ENCODE peak calls at places on chromosome 19, in eight cellular contexts. F is CD4-positive, alpha-beta T cell; Y is psoas muscle; L is endothelial cell of umbilical vein; S is heart right ventricle; H is fibroblast of lung; X is foreskin fibroblast; A is LoVo. O is an unnamed sample.

GRCh38 chr19:13842294-13843103 is 34.4 kb upstream of the NANOS3 start:
- DNase-seq in F (peak), Y (peak), L (peak), S (peak), H (peak), X (peak), A (peak), O (no peak)

GRCh38 chr19:3073159-3073563 is 10.9 kb upstream of the TLE5 start:
- DNase-seq in F (no peak), Y (peak), L (peak), S (no peak), H (peak), X (peak), A (no peak), O (no peak)

GRCh38 chr19:50020481-50020880 is 4.7 kb downstream of the VRK3 start:
- DNase-seq in F (no peak), Y (no peak), L (peak), S (no peak), H (peak), X (no peak), A (no peak), O (no peak)

GRCh38 chr19:49361438-49362047 is 673 bp downstream of the TEAD2 start:
- DNase-seq in F (no peak), Y (peak), L (peak), S (peak), H (peak), X (peak), A (no peak), O (no peak)

GRCh38 chr19:4624733-4625362 is 14.5 kb upstream of the TNFAIP8L1 start:
- DNase-seq in F (no peak), Y (no peak), L (peak), S (no peak), H (no peak), X (no peak), A (peak), O (no peak)

GRCh38 chr19:46785054-46785979 is 3.1 kb downstream of the SLC1A5 start:
- DNase-seq in F (no peak), Y (no peak), L (no peak), S (no peak), H (no peak), X (no peak), A (no peak), O (no peak)

GRCh38 chr19:42634409-42635232 is 39.9 kb upstream of the CEACAM8 start:
- DNase-seq in F (peak), Y (no peak), L (peak), S (no peak), H (peak), X (no peak), A (peak), O (peak)

GRCh38 chr19:12695514-12695913 is 917 bp downstream of the FBXW9 start:
- DNase-seq in F (no peak), Y (no peak), L (no peak), S (no peak), H (no peak), X (no peak), A (no peak), O (no peak)

GRCh38 chr19:54204767-54205468 is 4.3 kb downstream of the RPS9 start:
- DNase-seq in F (no peak), Y (no peak), L (no peak), S (no peak), H (no peak), X (no peak), A (no peak), O (no peak)

GRCh38 chr19:45468159-45468651 is 409 bp downstream of the FOSB start:
- DNase-seq in F (no peak), Y (peak), L (no peak), S (no peak), H (no peak), X (no peak), A (no peak), O (no peak)

GRCh38 chr19:1774999-1775772 is 21.9 kb downstream of the ONECUT3 start:
- DNase-seq in F (no peak), Y (no peak), L (no peak), S (no peak), H (no peak), X (no peak), A (no peak), O (no peak)

GRCh38 chr19:45125975-45126493 is 33.1 kb downstream of the PPP1R37 start:
- DNase-seq in F (peak), Y (peak), L (peak), S (peak), H (peak), X (peak), A (peak), O (peak)

GRCh38 chr19:42250666-42251531 is 4.0 kb downstream of the ERF start:
- DNase-seq in F (no peak), Y (no peak), L (peak), S (peak), H (peak), X (no peak), A (no peak), O (no peak)

GRCh38 chr19:33477781-33478180 is 43.8 kb downstream of the PEPD start:
- DNase-seq in F (no peak), Y (no peak), L (no peak), S (no peak), H (peak), X (no peak), A (no peak), O (no peak)

GRCh38 chr19:5711713-5712161 is 8.2 kb downstream of the LONP1 start:
- DNase-seq in F (no peak), Y (no peak), L (no peak), S (no peak), H (no peak), X (no peak), A (no peak), O (no peak)

GRCh38 chr19:1122972-1123363 is 19.2 kb downstream of the GPX4 start:
- DNase-seq in F (no peak), Y (peak), L (peak), S (peak), H (peak), X (peak), A (peak), O (no peak)

GRCh38 chr19:18612772-18613588 is at the start of gene TMEM59L:
- DNase-seq in F (peak), Y (no peak), L (no peak), S (no peak), H (no peak), X (no peak), A (no peak), O (no peak)

O was measured in NCI-H526 treated with DMSO at 0.1 percent for 48 hours.